ENCODE peak calls at places on chromosomes 7 and 10, in ten cellular contexts. A is prostate gland, Y is psoas muscle, T is tibial artery, D is SK-N-SH, W is cardiac muscle cell, F is RWPE1, J is body of pancreas, Q is neural progenitor cell, L is ovary. I is an unnamed sample.

GRCh38 chr7:138837627-138838026 is 39.6 kb upstream of the ATP6V0A4 start:
- DNase-seq in A (no peak), Y (peak; percentile 15), T (no peak), D (no peak), W (peak; percentile 57), F (no peak), J (no peak), Q (no peak), L (no peak), I (no peak)

GRCh38 chr10:16381083-16381482 is 55.7 kb upstream of the PTER start:
- DNase-seq in A (no peak), Y (no peak), T (no peak), D (no peak), W (no peak), F (peak; percentile 38), J (no peak), Q (no peak), L (no peak), I (peak; percentile 36)

GRCh38 chr10:66860376-66860945 is 65.4 kb upstream of the LRRTM3 start:
- DNase-seq in A (no peak), Y (no peak), T (no peak), D (no peak), W (no peak), F (no peak), J (no peak), Q (no peak), L (no peak), I (no peak)

GRCh38 chr7:39633563-39634550 is 10.5 kb downstream of the RALA start:
- DNase-seq in A (no peak), Y (no peak), T (no peak), D (no peak), W (no peak), F (no peak), J (no peak), Q (no peak), L (no peak), I (no peak)

GRCh38 chr7:30831936-30832335 is 60.7 kb downstream of the MINDY4 start:
- DNase-seq in A (no peak), Y (no peak), T (no peak), D (no peak), W (no peak), F (no peak), J (no peak), Q (no peak), L (no peak), I (no peak)

GRCh38 chr7:34652784-34653183 is 5.2 kb upstream of the NPSR1 start:
- DNase-seq in A (no peak), Y (no peak), T (no peak), D (no peak), W (no peak), F (no peak), J (no peak), Q (no peak), L (no peak), I (no peak)

GRCh38 chr10:12709516-12709915 is 292.0 kb downstream of the CCDC3 start:
- DNase-seq in A (no peak), Y (no peak), T (no peak), D (no peak), W (peak; percentile 46), F (peak; percentile 44), J (no peak), Q (no peak), L (no peak), I (no peak)

GRCh38 chr10:31758495-31758894 is 170.1 kb downstream of the ARHGAP12 start:
- DNase-seq in A (no peak), Y (no peak), T (peak; percentile 39), D (no peak), W (peak; percentile 55), F (peak; percentile 45), J (no peak), Q (no peak), L (no peak), I (peak; percentile 46)

GRCh38 chr10:42738669-42739068 is 43.9 kb upstream of the BMS1 start:
- DNase-seq in A (no peak), Y (no peak), T (no peak), D (no peak), W (no peak), F (no peak), J (no peak), Q (no peak), L (no peak), I (no peak)

GRCh38 chr10:86958109-86958830 is at the start of gene SNCG:
- DNase-seq in A (no peak), Y (no peak), T (peak; percentile 43), D (no peak), W (peak; percentile 48), F (peak; percentile 51), J (no peak), Q (no peak), L (peak; percentile 69), I (no peak)

GRCh38 chr10:86956841-86957448 is 470 bp downstream of the MMRN2 start:
- DNase-seq in A (no peak), Y (no peak), T (no peak), D (peak; percentile 60), W (no peak), F (no peak), J (no peak), Q (no peak), L (no peak), I (no peak)

GRCh38 chr10:86958831-86959736 is 685 bp downstream of the SNCG start:
- DNase-seq in A (no peak), Y (peak; percentile 68), T (peak; percentile 68), D (peak; percentile 38), W (peak; percentile 80), F (peak; percentile 94), J (no peak), Q (no peak), L (peak; percentile 89), I (no peak)

GRCh38 chr10:86956195-86956840 is 1.1 kb downstream of the MMRN2 start:
- DNase-seq in A (no peak), Y (no peak), T (no peak), D (no peak), W (no peak), F (no peak), J (no peak), Q (no peak), L (no peak), I (no peak)

GRCh38 chr10:86957471-86958108 is at the start of gene MMRN2:
- DNase-seq in A (no peak), Y (no peak), T (no peak), D (no peak), W (peak; percentile 39), F (no peak), J (no peak), Q (no peak), L (no peak), I (no peak)
- H3K27ac ChIP-seq in A (peak within 1 kb of the TSS; percentile 31), Y (peak within 1 kb of the TSS; percentile 65), T (peak within 1 kb of the TSS; percentile 91), D (no peak within 1 kb of the TSS), W (no peak within 1 kb of the TSS), F (peak within 1 kb of the TSS; percentile 83), J (peak within 1 kb of the TSS; percentile 28), Q (no peak within 1 kb of the TSS), L (peak within 1 kb of the TSS; percentile 31), I (peak within 1 kb of the TSS; percentile 68)

GRCh38 chr10:50541921-50542320 is 81.8 kb downstream of the SGMS1 start:
- DNase-seq in A (no peak), Y (no peak), T (no peak), D (no peak), W (no peak), F (no peak), J (no peak), Q (no peak), L (no peak), I (no peak)

GRCh38 chr10:50541317-50541716 is 82.4 kb downstream of the SGMS1 start:
- DNase-seq in A (no peak), Y (no peak), T (no peak), D (no peak), W (no peak), F (no peak), J (no peak), Q (no peak), L (no peak), I (no peak)

GRCh38 chr10:50540069-50540825 is 83.5 kb downstream of the SGMS1 start:
- DNase-seq in A (no peak), Y (no peak), T (no peak), D (no peak), W (no peak), F (no peak), J (no peak), Q (no peak), L (no peak), I (no peak)

GRCh38 chr10:50538473-50539398 is 85.0 kb downstream of the SGMS1 start:
- DNase-seq in A (no peak), Y (no peak), T (no peak), D (no peak), W (no peak), F (no peak), J (peak; percentile 18), Q (peak; percentile 55), L (no peak), I (no peak)

DNA sequence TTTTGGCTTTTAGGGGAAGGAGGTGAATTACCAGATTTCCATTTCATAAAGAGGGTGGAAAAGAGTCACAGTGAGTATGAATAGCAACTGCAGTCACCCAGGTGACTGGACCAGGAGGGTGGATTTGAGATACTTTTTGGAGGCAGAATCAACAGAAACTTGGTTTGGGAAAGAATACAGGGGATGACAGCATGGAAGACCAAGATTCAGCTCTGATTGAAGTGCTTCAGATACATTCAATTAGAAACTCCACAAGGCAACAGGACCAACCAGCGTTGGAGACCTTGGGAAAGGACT is 83.0 kb downstream of the SGMS1 start:
- DNase-seq in A (no peak), Y (no peak), T (no peak), D (no peak), W (no peak), F (no peak), J (no peak), Q (no peak), L (no peak), I (no peak)
- H3K27ac ChIP-seq in A (no peak overlapping the region), Y (no peak overlapping the region), T (no peak overlapping the region), D (no peak overlapping the region), W (no peak overlapping the region), F (no peak overlapping the region), J (no peak overlapping the region), Q (no peak overlapping the region), L (no peak overlapping the region), I (no peak overlapping the region)

DNA sequence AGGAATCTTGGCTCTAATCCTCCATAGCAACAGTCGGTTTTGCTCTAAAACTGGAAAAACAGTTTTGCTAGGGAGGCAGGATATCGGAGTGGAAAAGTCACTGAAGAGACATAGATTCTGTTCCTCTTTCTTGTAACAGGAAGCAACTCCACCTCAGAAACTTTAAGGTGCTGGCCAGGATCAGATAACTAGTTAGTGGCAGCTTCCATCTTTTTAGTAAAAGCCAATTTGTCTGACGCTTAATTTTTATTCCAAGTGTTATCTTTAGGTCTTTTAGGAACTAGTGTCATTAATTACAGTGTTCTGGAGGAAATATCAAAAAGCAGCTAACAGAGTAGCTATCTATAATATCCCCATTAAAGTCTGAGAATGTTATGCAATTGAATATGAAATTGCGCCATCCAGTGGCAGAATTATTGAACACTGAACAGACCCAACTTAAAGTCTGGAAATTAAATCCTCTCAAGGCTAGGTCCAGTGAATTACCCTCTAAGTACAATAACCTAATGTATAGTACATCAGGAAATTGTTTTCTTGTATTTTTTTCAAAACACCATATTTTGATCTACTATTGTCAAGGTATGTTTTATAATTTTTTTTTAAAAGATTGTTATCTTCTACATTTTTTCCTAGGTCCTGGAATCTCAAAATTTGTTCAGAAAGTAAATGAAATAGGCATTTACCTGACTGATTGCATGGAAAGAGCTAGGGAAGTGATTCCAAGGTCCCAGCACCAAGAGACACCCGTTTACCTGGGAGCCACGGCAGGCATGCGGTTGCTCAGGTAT is 65.9 kb upstream of the CC2D2B start:
- DNase-seq in A (peak; percentile 50), Y (no peak), T (peak; percentile 48), D (peak; percentile 44), W (peak; percentile 84), F (peak; percentile 43), J (peak; percentile 22), Q (peak; percentile 74), L (no peak), I (no peak)
- H3K27ac ChIP-seq in A (no peak overlapping the region), Y (no peak overlapping the region), T (peak overlapping the region; percentile 36), D (no peak overlapping the region), W (no peak overlapping the region), F (no peak overlapping the region), J (no peak overlapping the region), Q (no peak overlapping the region), L (no peak overlapping the region), I (no peak overlapping the region)

GRCh38 chr7:47465191-47465590 is 116.7 kb downstream of the TNS3 start:
- DNase-seq in A (no peak), Y (no peak), T (no peak), D (no peak), W (peak; percentile 38), F (no peak), J (no peak), Q (no peak), L (no peak), I (no peak)
- H3K27ac ChIP-seq in A (no peak overlapping the region), Y (peak overlapping the region; percentile 78), T (no peak overlapping the region), D (no peak overlapping the region), W (peak overlapping the region; percentile 59), F (no peak overlapping the region), J (no peak overlapping the region), Q (no peak overlapping the region), L (no peak overlapping the region), I (no peak overlapping the region)